ENCODE peak calls at places on chromosomes 13 and 19, in seven cellular contexts. D, F, B, L, K, W and O are unnamed samples.

GRCh38 chr13:35857769-35858168 is 273.4 kb downstream of the DCLK1 start:
- DNase-seq in W (no peak), K (peak; percentile 50), D (no peak), L (peak; percentile 84), B (no peak), F (no peak), O (peak; percentile 76)

GRCh38 chr13:112688560-112689497 is 1.0 kb upstream of the ATP11A start:
- DNase-seq in F (peak; percentile 26), K (peak; percentile 45), B (no peak), D (no peak), L (no peak), W (peak; percentile 14), O (peak; percentile 44)

GRCh38 chr19:8849232-8849631 is 17.1 kb downstream of the MBD3L1 start:
- DNase-seq in B (no peak), L (no peak), W (no peak), K (no peak), D (no peak), F (no peak), O (no peak)

GRCh38 chr13:113544071-113544891 is 40.3 kb upstream of the TFDP1 start:
- DNase-seq in D (no peak), F (no peak), K (no peak), B (no peak), L (no peak), W (no peak), O (peak; percentile 26)

GRCh38 chr13:27355894-27356293 is 68.5 kb upstream of the GTF3A start:
- DNase-seq in W (no peak), L (no peak), D (no peak), F (no peak), B (no peak), K (peak; percentile 54), O (peak; percentile 55)

GRCh38 chr13:98393873-98394272 is 183.0 kb downstream of the STK24 start:
- DNase-seq in W (no peak), B (no peak), D (no peak), K (no peak), F (peak; percentile 48), L (no peak), O (no peak)

GRCh38 chr19:9057505-9058258 is 29.2 kb upstream of the OR1M1 start:
- DNase-seq in K (no peak), W (no peak), B (no peak), D (no peak), F (no peak), L (no peak), O (no peak)

GRCh38 chr13:26585136-26585535 is 27.7 kb downstream of the WASF3 start:
- DNase-seq in B (no peak), K (no peak), D (no peak), W (no peak), L (peak; percentile 37), F (no peak), O (no peak)

GRCh38 chr19:51788936-51789795 is 5.8 kb upstream of the FPR3 start:
- DNase-seq in W (no peak), L (no peak), K (no peak), B (no peak), D (no peak), F (no peak), O (no peak)

GRCh38 chr13:42101821-42102580 is 53.6 kb downstream of the DGKH start:
- DNase-seq in D (no peak), K (peak; percentile 13), L (peak; percentile 7), W (no peak), F (no peak), B (no peak), O (no peak)

GRCh38 chr19:17346109-17346671 is 8.8 kb downstream of the GTPBP3 start:
- DNase-seq in L (peak; percentile 47), K (peak; percentile 87), B (peak; percentile 88), W (peak; percentile 69), D (no peak), F (peak; percentile 71), O (peak; percentile 90)

GRCh38 chr19:10431943-10432735 is 11.8 kb downstream of the PDE4A start:
- DNase-seq in D (peak; percentile 21), B (no peak), F (no peak), K (peak; percentile 83), W (peak; percentile 61), L (peak; percentile 41), O (peak; percentile 69)

GRCh38 chr19:44807652-44808462 is 1.0 kb upstream of the BCAM start:
- DNase-seq in D (no peak), F (peak; percentile 4), W (no peak), L (peak; percentile 60), K (peak; percentile 92), B (no peak), O (peak; percentile 99)

GRCh38 chr19:50717891-50718254 is 1.7 kb downstream of the SHANK1 start:
- DNase-seq in D (no peak), B (no peak), F (no peak), K (no peak), W (no peak), L (no peak), O (no peak)

GRCh38 chr13:98048263-98048662 is 94.6 kb upstream of the FARP1 start:
- DNase-seq in D (no peak), L (no peak), F (no peak), W (no peak), K (no peak), B (no peak), O (no peak)

GRCh38 chr13:112062619-112063308 is 4.2 kb upstream of the SOX1 start:
- DNase-seq in L (no peak), F (no peak), K (peak; percentile 62), D (no peak), B (no peak), W (no peak), O (peak; percentile 75)

GRCh38 chr13:79880820-79881219 is 399.9 kb downstream of the NDFIP2 start:
- DNase-seq in B (no peak), D (no peak), W (no peak), F (no peak), K (no peak), L (no peak), O (no peak)

GRCh38 chr19:31139871-31140505 is 209.2 kb downstream of the TSHZ3 start:
- DNase-seq in D (no peak), B (no peak), W (no peak), L (peak; percentile 94), F (no peak), K (no peak), O (no peak)

GRCh38 chr13:45295536-45295935 is 45.4 kb downstream of the TPT1 start:
- DNase-seq in W (no peak), L (no peak), K (no peak), D (no peak), B (no peak), F (no peak), O (no peak)

GRCh38 chr13:113654591-113655357 is 3.2 kb downstream of the ATP4B start:
- DNase-seq in D (no peak), B (no peak), W (no peak), L (no peak), K (no peak), F (no peak), O (no peak)

GRCh38 chr13:77733674-77734073 is 36.2 kb downstream of the SLAIN1 start:
- DNase-seq in L (no peak), F (no peak), B (no peak), D (no peak), K (no peak), W (no peak), O (no peak)

GRCh38 chr13:77678691-77679090 is 18.8 kb upstream of the SLAIN1 start:
- DNase-seq in D (no peak), F (no peak), B (no peak), W (no peak), L (no peak), K (no peak), O (no peak)

GRCh38 chr19:48702701-48703100 is 6.9 kb downstream of the FUT2 start:
- DNase-seq in B (no peak), F (no peak), D (no peak), K (no peak), W (no peak), L (no peak), O (no peak)

GRCh38 chr19:49553451-49554271 is 25.9 kb downstream of the RCN3 start:
- DNase-seq in F (no peak), B (no peak), D (no peak), L (peak; percentile 82), K (no peak), W (no peak), O (no peak)

GRCh38 chr19:13526552-13526951 is 20.3 kb upstream of the CACNA1A start:
- DNase-seq in B (no peak), L (peak; percentile 1), D (no peak), K (peak; percentile 70), W (no peak), F (no peak), O (peak; percentile 70)

GRCh38 chr19:12843999-12844732 is 5.9 kb downstream of the MAST1 start:
- DNase-seq in F (no peak), W (no peak), K (no peak), D (no peak), B (no peak), L (no peak), O (no peak)

GRCh38 chr13:30580852-30581502 is 36.7 kb upstream of the USPL1 start:
- DNase-seq in F (no peak), D (no peak), K (no peak), B (no peak), L (no peak), W (no peak), O (no peak)

GRCh38 chr19:23817519-23817918 is 58.8 kb upstream of the ZNF681 start:
- DNase-seq in D (no peak), B (no peak), F (peak; percentile 3), K (peak; percentile 38), W (peak; percentile 18), L (peak; percentile 14), O (peak; percentile 41)

GRCh38 chr13:109385161-109385560 is 401.2 kb downstream of the IRS2 start:
- DNase-seq in L (peak; percentile 83), B (no peak), F (no peak), W (no peak), K (no peak), D (no peak), O (no peak)

GRCh38 chr13:114058051-114058867 is 74.2 kb downstream of the RASA3 start:
- DNase-seq in L (no peak), D (no peak), F (no peak), B (no peak), W (no peak), K (no peak), O (no peak)

GRCh38 chr13:52862358-52863206 is 14.1 kb upstream of the PCDH8 start:
- DNase-seq in D (no peak), K (peak; percentile 74), B (no peak), W (no peak), L (no peak), F (no peak), O (peak; percentile 72)

GRCh38 chr13:59970847-59971246 is 192.9 kb downstream of the DIAPH3 start:
- DNase-seq in D (no peak), L (no peak), K (peak; percentile 29), F (no peak), B (no peak), W (no peak), O (peak; percentile 45)

GRCh38 chr13:21825801-21826200 is 154.9 kb downstream of the FGF9 start:
- DNase-seq in K (no peak), D (peak; percentile 10), F (no peak), B (no peak), W (no peak), L (no peak), O (no peak)